ENCODE peak calls at places on chromosomes 13 and 19, in four cellular contexts. U is Peyer's patch, Z is keratinocyte, B is fibroblast of lung. Q is an unnamed sample.

GRCh38 chr13:111513766-111514611 is 193.5 kb downstream of the TEX29 start:
- DNase-seq in U (no peak), Z (no peak), B (no peak), Q (no peak)

GRCh38 chr13:61880576-61881283 is 465.1 kb upstream of the PCDH20 start:
- DNase-seq in Z (no peak), B (peak), U (no peak), Q (no peak)

GRCh38 chr13:24381539-24382265 is 72.3 kb downstream of the C1QTNF9 start:
- DNase-seq in U (no peak), Z (no peak), B (peak), Q (no peak)

GRCh38 chr13:106038752-106039151 is 496.7 kb downstream of the EFNB2 start:
- DNase-seq in Z (peak), U (no peak), B (peak), Q (peak)

GRCh38 chr19:37905936-37906867 is at the start of gene WDR87:
- DNase-seq in Z (peak), U (peak), B (peak), Q (no peak)

GRCh38 chr19:43667524-43668405 is 2.2 kb downstream of the PLAUR start:
- DNase-seq in Z (no peak), U (no peak), B (no peak), Q (no peak)

GRCh38 chr19:50003810-50004419 is 21.3 kb downstream of the VRK3 start:
- DNase-seq in U (no peak), Z (peak), B (peak), Q (peak)

GRCh38 chr19:45087531-45087930 is 5.4 kb upstream of the PPP1R37 start:
- DNase-seq in Z (no peak), U (no peak), B (no peak), Q (no peak)

GRCh38 chr19:1794424-1795185 is 17.5 kb downstream of the ATP8B3 start:
- DNase-seq in Z (no peak), B (no peak), U (no peak), Q (no peak)

GRCh38 chr13:30552567-30552966 is 65.2 kb upstream of the USPL1 start:
- DNase-seq in Z (no peak), U (no peak), B (no peak), Q (no peak)

GRCh38 chr19:15948223-15949058 is at the start of gene OR10H4:
- DNase-seq in B (no peak), Z (no peak), U (no peak), Q (no peak)

GRCh38 chr19:43624933-43625332 is 5.5 kb upstream of the ZNF428 start:
- DNase-seq in B (no peak), Z (peak), U (peak), Q (no peak)

GRCh38 chr13:94114166-94114565 is 365.3 kb downstream of the DCT start:
- DNase-seq in B (no peak), U (no peak), Z (no peak), Q (no peak)

GRCh38 chr19:54572696-54573311 is 786 bp upstream of the LILRA2 start:
- DNase-seq in Z (no peak), U (no peak), B (no peak), Q (no peak)

GRCh38 chr13:45626731-45627374 is 11.3 kb upstream of the ERICH6B start:
- DNase-seq in Z (no peak), B (peak), U (no peak), Q (no peak)

GRCh38 chr13:45715351-45715750 is 13.2 kb downstream of the CBY2 start:
- DNase-seq in Z (no peak), U (no peak), B (no peak), Q (no peak)

GRCh38 chr19:50921391-50922315 is 10.5 kb upstream of the KLK4 start:
- DNase-seq in B (no peak), U (no peak), Z (no peak), Q (no peak)

GRCh38 chr13:53124568-53125094 is 96.0 kb downstream of the OLFM4 start:
- DNase-seq in Z (no peak), B (no peak), U (no peak), Q (no peak)

GRCh38 chr19:3670796-3671679 is 29.2 kb downstream of the PIP5K1C start:
- DNase-seq in Z (no peak), U (peak), B (peak), Q (no peak)

GRCh38 chr13:97855570-97855970 is 97.9 kb upstream of the IPO5 start:
- DNase-seq in Z (peak), B (peak), U (no peak), Q (no peak)

GRCh38 chr13:32851083-32852064 is 164.8 kb upstream of the KL start:
- DNase-seq in B (no peak), Z (no peak), U (no peak), Q (no peak)

GRCh38 chr19:35216833-35217707 is 11.5 kb downstream of the FAM187B start:
- DNase-seq in B (no peak), Z (no peak), U (no peak), Q (no peak)

GRCh38 chr19:15265849-15266248 is 33.6 kb upstream of the EPHX3 start:
- DNase-seq in B (peak), U (no peak), Z (no peak), Q (no peak)

GRCh38 chr13:28273919-28274318 is 135.6 kb downstream of the PAN3 start:
- DNase-seq in U (no peak), B (no peak), Z (no peak), Q (no peak)

GRCh38 chr19:45615795-45616708 is 14.0 kb upstream of the GPR4 start:
- DNase-seq in U (peak), B (peak), Z (peak), Q (no peak)

GRCh38 chr19:49017666-49018351 is 918 bp upstream of the LHB start:
- DNase-seq in U (peak), B (peak), Z (no peak), Q (no peak)

GRCh38 chr19:48628486-48629296 is 8.5 kb downstream of the DBP start:
- DNase-seq in B (no peak), U (no peak), Z (no peak), Q (no peak)

GRCh38 chr19:35879068-35879467 is 10.7 kb downstream of the APLP1 start:
- DNase-seq in Z (no peak), B (no peak), U (no peak), Q (no peak)

GRCh38 chr19:39845621-39846175 is 481 bp downstream of the FBL start:
- DNase-seq in B (no peak), U (no peak), Z (no peak), Q (no peak)

GRCh38 chr19:39846176-39846677 is at the start of gene FBL:
- DNase-seq in U (peak), B (peak), Z (peak), Q (peak)

GRCh38 chr19:39847525-39847924 is 1.3 kb upstream of the FBL start:
- DNase-seq in B (no peak), Z (no peak), U (no peak), Q (no peak)

GRCh38 chr19:39848392-39848791 is 2.2 kb upstream of the FBL start:
- DNase-seq in U (no peak), Z (no peak), B (no peak), Q (no peak)

GRCh38 chr19:39846678-39847486 is 703 bp upstream of the FBL start:
- DNase-seq in Z (no peak), U (no peak), B (no peak), Q (no peak)
- H3K27ac ChIP-seq in Z (peak), U (peak), B (peak), Q (peak)

GRCh38 chr13:99636728-99637353 is 135.6 kb downstream of the TM9SF2 start:
- DNase-seq in U (no peak), B (no peak), Z (no peak), Q (no peak)
- H3K27ac ChIP-seq in U (no peak), B (no peak), Z (no peak), Q (no peak)

DNA sequence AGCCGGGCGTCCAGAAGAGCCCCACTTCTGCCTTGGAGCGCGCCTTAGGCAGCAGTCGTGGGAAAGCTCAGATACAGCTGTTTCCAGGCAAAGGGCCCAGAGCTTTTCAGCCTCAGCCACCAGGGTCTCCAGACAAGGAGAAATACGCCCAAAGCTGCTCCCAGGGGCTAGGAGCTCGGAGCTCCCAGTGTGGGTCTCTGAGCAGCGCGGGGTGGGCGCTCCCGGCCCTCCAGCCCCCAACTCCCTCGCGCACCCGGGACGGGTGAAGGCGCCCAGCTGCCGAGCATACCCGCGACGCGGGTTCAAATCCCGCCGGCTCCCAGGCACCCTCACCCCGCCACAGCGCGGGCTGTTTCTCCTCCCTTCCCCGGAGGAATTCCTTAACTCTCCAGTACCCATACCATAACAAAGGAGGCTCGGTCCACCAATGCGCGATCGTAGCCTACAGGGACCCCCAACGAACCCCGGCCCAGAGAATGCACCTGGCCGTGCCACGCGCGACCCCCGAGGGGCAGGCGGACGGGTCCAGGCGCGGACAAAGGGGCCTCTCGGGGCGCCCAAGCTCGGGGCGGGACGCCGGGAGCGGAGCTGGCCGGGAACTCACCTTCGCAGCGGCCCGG is 507 bp downstream of the COL4A1 start:
- DNase-seq in U (no peak), Z (no peak), B (peak), Q (no peak)
- H3K27ac ChIP-seq in U (peak), Z (peak), B (peak), Q (no peak)

GRCh38 chr19:33275559-33275932 is 26.8 kb downstream of the CEBPA start:
- DNase-seq in B (no peak), Z (no peak), U (no peak), Q (no peak)

GRCh38 chr19:33273881-33274662 is 28.3 kb downstream of the CEBPA start:
- DNase-seq in U (peak), Z (peak), B (peak), Q (peak)

GRCh38 chr19:33275933-33276619 is 26.3 kb downstream of the CEBPA start:
- DNase-seq in B (no peak), U (no peak), Z (no peak), Q (no peak)

GRCh38 chr19:33273065-33273736 is 29.1 kb downstream of the CEBPA start:
- DNase-seq in U (no peak), B (no peak), Z (no peak), Q (peak)

GRCh38 chr19:33274663-33275558 is 27.4 kb downstream of the CEBPA start:
- DNase-seq in B (no peak), Z (no peak), U (no peak), Q (no peak)
- H3K27ac ChIP-seq in B (no peak), Z (no peak), U (no peak), Q (peak)

GRCh38 chr13:41244555-41244954 is 18.8 kb downstream of the MTRF1 start:
- DNase-seq in B (no peak), Z (no peak), U (no peak), Q (peak)
- H3K27ac ChIP-seq in B (no peak), Z (no peak), U (no peak), Q (no peak)

GRCh38 chr19:18014197-18014596 is 6.2 kb downstream of the ARRDC2 start:
- DNase-seq in U (no peak), Z (no peak), B (no peak), Q (no peak)
- H3K27ac ChIP-seq in U (peak), Z (no peak), B (no peak), Q (no peak)